ENCODE peak calls at places on chromosomes 16 and 17, in six cellular contexts. One of them, this sample, is unnamed.

GRCh38 chr16:49327466-49327865 is 45.8 kb upstream of the CBLN1 start:
- DNase-seq in posterior cingulate gyrus: no peak
- DNase-seq in transverse colon: no peak
- DNase-seq in LoVo: no peak
- DNase-seq in K562: no peak
- DNase-seq in mucosa of gallbladder: no peak
- DNase-seq in this sample: peak; percentile 46

GRCh38 chr17:8158267-8159031 is 4.3 kb downstream of the VAMP2 start:
- DNase-seq in posterior cingulate gyrus: peak; percentile 91
- DNase-seq in transverse colon: peak; percentile 97
- DNase-seq in LoVo: peak; percentile 77
- DNase-seq in K562: peak; percentile 89
- DNase-seq in mucosa of gallbladder: peak; percentile 95
- DNase-seq in this sample: peak; percentile 91

GRCh38 chr16:14628806-14629611 is 1.1 kb downstream of the PARN start:
- DNase-seq in posterior cingulate gyrus: no peak
- DNase-seq in transverse colon: no peak
- DNase-seq in LoVo: no peak
- DNase-seq in K562: peak; percentile 35
- DNase-seq in mucosa of gallbladder: no peak
- DNase-seq in this sample: peak; percentile 17

GRCh38 chr17:10278218-10278617 is 79.8 kb upstream of the GAS7 start:
- DNase-seq in posterior cingulate gyrus: no peak
- DNase-seq in transverse colon: no peak
- DNase-seq in LoVo: peak; percentile 25
- DNase-seq in K562: peak; percentile 6
- DNase-seq in mucosa of gallbladder: no peak
- DNase-seq in this sample: no peak

GRCh38 chr16:11416228-11417001 is 71.2 kb downstream of the RMI2 start:
- DNase-seq in posterior cingulate gyrus: no peak
- DNase-seq in transverse colon: no peak
- DNase-seq in LoVo: no peak
- DNase-seq in K562: no peak
- DNase-seq in mucosa of gallbladder: no peak
- DNase-seq in this sample: no peak

GRCh38 chr17:6668727-6669425 is 17.3 kb downstream of the C17orf100 start:
- DNase-seq in posterior cingulate gyrus: no peak
- DNase-seq in transverse colon: no peak
- DNase-seq in LoVo: no peak
- DNase-seq in K562: no peak
- DNase-seq in mucosa of gallbladder: no peak
- DNase-seq in this sample: no peak

GRCh38 chr16:700684-701584 is 4.7 kb downstream of the FBXL16 start:
- DNase-seq in posterior cingulate gyrus: no peak
- DNase-seq in transverse colon: no peak
- DNase-seq in LoVo: no peak
- DNase-seq in K562: peak; percentile 62
- DNase-seq in mucosa of gallbladder: no peak
- DNase-seq in this sample: no peak

GRCh38 chr16:49523435-49524159 is 150.0 kb downstream of the C16orf78 start:
- DNase-seq in posterior cingulate gyrus: no peak
- DNase-seq in transverse colon: no peak
- DNase-seq in LoVo: no peak
- DNase-seq in K562: no peak
- DNase-seq in mucosa of gallbladder: no peak
- DNase-seq in this sample: no peak

GRCh38 chr17:75703191-75703590 is 18.1 kb upstream of the ITGB4 start:
- DNase-seq in posterior cingulate gyrus: no peak
- DNase-seq in transverse colon: no peak
- DNase-seq in LoVo: no peak
- DNase-seq in K562: no peak
- DNase-seq in mucosa of gallbladder: no peak
- DNase-seq in this sample: no peak

GRCh38 chr17:49696233-49696761 is 11.5 kb downstream of the SLC35B1 start:
- DNase-seq in posterior cingulate gyrus: no peak
- DNase-seq in transverse colon: no peak
- DNase-seq in LoVo: no peak
- DNase-seq in K562: no peak
- DNase-seq in mucosa of gallbladder: no peak
- DNase-seq in this sample: no peak

GRCh38 chr17:32854834-32855389 is 22.0 kb downstream of the MYO1D start:
- DNase-seq in posterior cingulate gyrus: no peak
- DNase-seq in transverse colon: no peak
- DNase-seq in LoVo: peak; percentile 74
- DNase-seq in K562: no peak
- DNase-seq in mucosa of gallbladder: no peak
- DNase-seq in this sample: no peak

GRCh38 chr17:38719943-38720641 is 10.0 kb upstream of the CISD3 start:
- DNase-seq in posterior cingulate gyrus: no peak
- DNase-seq in transverse colon: no peak
- DNase-seq in LoVo: no peak
- DNase-seq in K562: peak; percentile 68
- DNase-seq in mucosa of gallbladder: no peak
- DNase-seq in this sample: no peak

GRCh38 chr17:75848523-75849303 is 4.5 kb upstream of the UNC13D start:
- DNase-seq in posterior cingulate gyrus: peak; percentile 67
- DNase-seq in transverse colon: peak; percentile 88
- DNase-seq in LoVo: peak; percentile 58
- DNase-seq in K562: peak; percentile 86
- DNase-seq in mucosa of gallbladder: peak; percentile 83
- DNase-seq in this sample: peak; percentile 87